ENCODE peak calls at places on chromosomes 6 and 20, in six cellular contexts. Z is right atrium auricular region; A is lower lobe of right lung; G is CD4-positive, alpha-beta T cell; M is H9; N is tibial artery. U is an unnamed sample.
A peak's percentile ranks its signal among the peaks of the same experiment; 100 is the strongest.

GRCh38 chr20:46548688-46549087 is 1.8 kb downstream of the OCSTAMP start:
- DNase-seq in Z (no peak), N (no peak), G (no peak), M (no peak), A (no peak), U (no peak)

GRCh38 chr6:151284012-151284411 is 44.2 kb downstream of the AKAP12 start:
- DNase-seq in N (no peak), M (no peak), Z (no peak), G (no peak), A (no peak), U (no peak)

GRCh38 chr6:39891976-39892375 is 42.3 kb downstream of the MOCS1 start:
- DNase-seq in Z (no peak), A (no peak), G (no peak), M (no peak), N (no peak), U (no peak)

GRCh38 chr6:168418151-168418551 is 22.8 kb upstream of the SMOC2 start:
- DNase-seq in G (no peak), M (no peak), A (no peak), Z (no peak), N (no peak), U (peak; percentile 32)

GRCh38 chr20:64244870-64245603 is 10.5 kb upstream of the PCMTD2 start:
- DNase-seq in M (peak; percentile 10), Z (no peak), A (peak; percentile 17), N (no peak), G (no peak), U (no peak)

GRCh38 chr6:159077123-159077522 is 32.3 kb upstream of the TAGAP start:
- DNase-seq in Z (no peak), G (no peak), N (no peak), A (no peak), M (no peak), U (no peak)

GRCh38 chr20:24971702-24972101 is 20.8 kb downstream of the APMAP start:
- DNase-seq in M (peak; percentile 12), Z (peak; percentile 9), N (peak; percentile 28), G (no peak), A (no peak), U (no peak)

GRCh38 chr20:44309763-44310663 is 989 bp downstream of the FITM2 start:
- DNase-seq in M (no peak), Z (peak; percentile 68), G (no peak), N (no peak), A (no peak), U (no peak)

GRCh38 chr20:57180385-57180784 is 86.1 kb downstream of the BMP7 start:
- DNase-seq in M (no peak), N (no peak), A (no peak), Z (no peak), G (no peak), U (no peak)

GRCh38 chr20:44745560-44746366 is at the start of gene KCNK15:
- DNase-seq in M (no peak), N (peak; percentile 87), A (no peak), G (peak; percentile 16), Z (peak; percentile 64), U (peak; percentile 31)

GRCh38 chr20:50295762-50296449 is 105.3 kb downstream of the CEBPB start:
- DNase-seq in M (no peak), Z (no peak), N (no peak), A (no peak), G (no peak), U (no peak)

GRCh38 chr20:43558412-43559146 is at the start of gene SGK2:
- DNase-seq in G (no peak), A (no peak), Z (no peak), N (no peak), M (no peak), U (no peak)

GRCh38 chr6:163983601-163984445 is 569.3 kb downstream of the QKI start:
- DNase-seq in N (no peak), A (no peak), M (no peak), G (no peak), Z (no peak), U (no peak)

GRCh38 chr6:133811557-133811956 is 77.4 kb upstream of the TCF21 start:
- DNase-seq in N (no peak), G (no peak), A (no peak), M (no peak), Z (no peak), U (no peak)

GRCh38 chr6:166598441-166599138 is 12.1 kb upstream of the RAMACL start:
- DNase-seq in M (no peak), A (no peak), N (peak; percentile 85), Z (peak; percentile 90), G (no peak), U (no peak)

GRCh38 chr6:135475292-135475886 is 22.2 kb downstream of the AHI1 start:
- DNase-seq in Z (no peak), A (no peak), M (no peak), G (no peak), N (no peak), U (no peak)

GRCh38 chr6:154350293-154350692 is 6.3 kb downstream of the IPCEF1 start:
- DNase-seq in Z (no peak), G (no peak), A (no peak), N (no peak), M (no peak), U (no peak)

GRCh38 chr6:35650015-35650414 is 38.7 kb downstream of the FKBP5 start:
- DNase-seq in Z (no peak), N (no peak), G (no peak), M (no peak), A (no peak), U (no peak)

GRCh38 chr6:25601797-25602679 is 50.0 kb upstream of the SCGN start:
- DNase-seq in M (no peak), A (no peak), N (no peak), Z (no peak), G (no peak), U (no peak)

GRCh38 chr6:34027445-34027936 is 118.4 kb downstream of the GRM4 start:
- DNase-seq in Z (no peak), N (no peak), A (no peak), G (peak; percentile 62), M (peak; percentile 82), U (peak; percentile 91)

GRCh38 chr6:153613719-153614455 is 425.2 kb upstream of the OPRM1 start:
- DNase-seq in N (no peak), A (no peak), G (no peak), M (no peak), Z (no peak), U (no peak)

GRCh38 chr6:134046054-134046453 is 6.4 kb downstream of the SLC2A12 start:
- DNase-seq in N (no peak), M (no peak), A (no peak), G (no peak), Z (no peak), U (no peak)

GRCh38 chr6:16322666-16323312 is 84.4 kb downstream of the GMPR start:
- DNase-seq in A (no peak), M (peak; percentile 59), N (peak; percentile 85), G (peak; percentile 73), Z (peak; percentile 86), U (peak; percentile 63)

GRCh38 chr20:48384147-48384818 is 443.5 kb downstream of the PREX1 start:
- DNase-seq in A (no peak), M (peak; percentile 87), N (no peak), Z (no peak), G (no peak), U (peak; percentile 27)

GRCh38 chr6:135540207-135540877 is 42.8 kb upstream of the AHI1 start:
- DNase-seq in G (no peak), N (no peak), A (no peak), M (no peak), Z (no peak), U (no peak)

GRCh38 chr6:14676084-14676483 is 558.5 kb downstream of the CD83 start:
- DNase-seq in M (no peak), G (no peak), Z (no peak), A (no peak), N (no peak), U (no peak)

GRCh38 chr20:31788578-31788977 is 30.6 kb upstream of the MYLK2 start:
- DNase-seq in N (no peak), M (peak; percentile 45), G (no peak), Z (no peak), A (no peak), U (no peak)

GRCh38 chr6:32252326-32253009 is 28.6 kb upstream of the NOTCH4 start:
- DNase-seq in A (no peak), G (no peak), M (no peak), N (no peak), Z (no peak), U (no peak)

GRCh38 chr6:44182911-44183390 is 24.3 kb downstream of the CAPN11 start:
- DNase-seq in M (no peak), N (no peak), A (peak; percentile 11), G (no peak), Z (no peak), U (no peak)

GRCh38 chr6:84360039-84360438 is 132.6 kb upstream of the CEP162 start:
- DNase-seq in M (no peak), N (no peak), A (no peak), Z (no peak), G (no peak), U (no peak)
- TF ChIP-seq CTCF in M (no peak), N (no peak), A (no peak), Z (no peak), G (no peak), U (no peak)

GRCh38 chr6:137878810-137879285 is 11.8 kb downstream of the TNFAIP3 start:
- DNase-seq in A (peak; percentile 49), Z (peak; percentile 84), M (peak; percentile 89), N (no peak), G (no peak), U (no peak)
- TF ChIP-seq CTCF in A (peak; percentile 22), Z (no peak), M (peak; percentile 67), N (no peak), G (no peak), U (no peak)

GRCh38 chr6:108558372-108559096 is 2.2 kb upstream of the FOXO3 start:
- DNase-seq in M (peak; percentile 98), N (peak; percentile 99), G (peak; percentile 97), A (peak; percentile 99), Z (peak; percentile 99), U (peak; percentile 98)

GRCh38 chr6:108559097-108559883 is 1.4 kb upstream of the FOXO3 start:
- DNase-seq in N (peak; percentile 97), G (peak; percentile 89), A (peak; percentile 94), Z (peak; percentile 94), M (peak; percentile 69), U (peak; percentile 83)

GRCh38 chr6:108556864-108557493 is 3.7 kb upstream of the FOXO3 start:
- DNase-seq in M (no peak), Z (no peak), N (no peak), G (no peak), A (no peak), U (no peak)

GRCh38 chr6:108556250-108556649 is 4.5 kb upstream of the FOXO3 start:
- DNase-seq in M (no peak), Z (no peak), A (no peak), G (no peak), N (no peak), U (no peak)

GRCh38 chr6:108557494-108558371 is 3.0 kb upstream of the FOXO3 start:
- DNase-seq in Z (peak; percentile 86), M (peak; percentile 90), A (peak; percentile 88), N (peak; percentile 88), G (peak; percentile 82), U (peak; percentile 70)
- TF ChIP-seq CTCF in Z (no peak), M (peak; percentile 30), A (peak; percentile 13), N (no peak), G (no peak), U (no peak)

DNA sequence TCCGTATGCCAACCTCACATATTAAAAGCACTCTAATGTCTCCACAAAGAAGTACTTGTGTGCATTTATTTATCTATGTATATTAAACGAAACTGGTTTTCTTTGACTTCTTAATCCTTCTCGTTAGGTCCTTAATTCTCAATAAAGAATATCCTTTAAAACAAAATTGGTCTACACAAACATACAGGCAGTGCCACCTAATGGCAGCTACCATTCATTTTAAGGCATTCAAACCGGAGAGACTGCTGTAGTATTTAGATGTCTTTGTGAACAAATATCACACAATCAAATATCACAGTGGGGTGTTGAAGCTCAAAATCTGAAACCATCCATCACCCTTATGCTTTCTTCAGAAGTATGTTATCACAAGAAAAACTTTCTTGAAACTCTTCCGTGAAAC is 96.6 kb upstream of the IRAK1BP1 start:
- DNase-seq in Z (no peak), M (no peak), G (no peak), N (no peak), A (no peak), U (no peak)
- TF ChIP-seq CTCF in Z (no peak), M (peak; percentile 55), G (no peak), N (no peak), A (no peak), U (no peak)

U was measured in WERI-Rb-1.